ENCODE peak calls at places on chromosome 21, in seven cellular contexts. F is dermis microvascular lymphatic vessel endothelial cell; S is HL-60; D is activated CD8-positive, alpha-beta memory T cell treated with anti-CD3 and anti-CD28 coated beads for 1 hour; B is fibroblast of the aortic adventitia; U is activated CD4-positive, alpha-beta T cell treated with anti-CD3 and anti-CD28 coated beads for 36 hours; A is stimulated activated CD4-positive, alpha-beta T cell treated with anti-CD3 and anti-CD28 coated beads, Interleukin-4, amount 100 ng/mL, for 48 hours. J is an unnamed sample.

GRCh38 chr21:44700101-44701022 is 3.4 kb downstream of the KRTAP10-12 start:
- DNase-seq in D (no peak), B (no peak), S (no peak), F (no peak), A (no peak), U (no peak), J (no peak)

GRCh38 chr21:41631564-41632461 is 123.9 kb upstream of the TMPRSS2 start:
- DNase-seq in A (no peak), U (no peak), B (peak; percentile 33), S (no peak), D (no peak), F (no peak), J (no peak)

GRCh38 chr21:39040494-39041110 is 142.6 kb downstream of the PSMG1 start:
- DNase-seq in A (no peak), F (peak; percentile 59), D (no peak), S (no peak), U (no peak), B (no peak), J (no peak)

GRCh38 chr21:34598931-34599400 is 15.9 kb downstream of the RCAN1 start:
- DNase-seq in B (no peak), U (no peak), S (no peak), F (no peak), D (no peak), A (no peak), J (no peak)

GRCh38 chr21:34313116-34313515 is 50.7 kb upstream of the KCNE2 start:
- DNase-seq in S (no peak), F (peak; percentile 6), B (peak; percentile 1), A (no peak), D (no peak), U (no peak), J (no peak)

GRCh38 chr21:45465611-45466329 is 60.8 kb downstream of the COL18A1 start:
- DNase-seq in B (no peak), D (no peak), S (no peak), U (no peak), A (no peak), F (no peak), J (no peak)

GRCh38 chr21:44444286-44444931 is 10.9 kb upstream of the LRRC3 start:
- DNase-seq in F (no peak), B (no peak), A (no peak), S (no peak), U (peak; percentile 36), D (no peak), J (no peak)

GRCh38 chr21:37546949-37547614 is 180.5 kb downstream of the DYRK1A start:
- DNase-seq in U (peak; percentile 26), F (peak; percentile 56), D (no peak), B (peak; percentile 20), A (no peak), S (no peak), J (no peak)

GRCh38 chr21:26055841-26056264 is 114.7 kb downstream of the APP start:
- DNase-seq in A (no peak), B (peak; percentile 17), D (no peak), S (no peak), F (no peak), U (no peak), J (no peak)

GRCh38 chr21:26843912-26844257 is 1.3 kb downstream of the ADAMTS1 start:
- DNase-seq in U (no peak), F (peak; percentile 35), B (peak; percentile 42), D (no peak), S (no peak), A (no peak), J (no peak)

GRCh38 chr21:32991299-32991850 is 34.4 kb upstream of the OLIG2 start:
- DNase-seq in U (no peak), D (no peak), F (no peak), B (no peak), A (no peak), S (no peak), J (no peak)

GRCh38 chr21:45954271-45954670 is 27.3 kb upstream of the COL6A1 start:
- DNase-seq in A (no peak), S (no peak), F (no peak), D (no peak), B (peak; percentile 79), U (no peak), J (no peak)

GRCh38 chr21:43348801-43349261 is 78.1 kb downstream of the SIK1 start:
- DNase-seq in B (no peak), D (no peak), S (no peak), A (no peak), U (no peak), F (peak; percentile 75), J (no peak)